ENCODE peak calls at places on chromosome 15, in ten cellular contexts. Y is HCT116, V is body of pancreas, E is tibial nerve, S is A549, U is esophagus squamous epithelium, C is IMR-90, G is GM12892, L is thyroid gland, J is GM12891. P is an unnamed sample.

GRCh38 chr15:75651810-75652543 is 4.3 kb downstream of the SNX33 start:
- DNase-seq in Y (no peak), V (no peak), E (no peak), S (no peak), U (no peak), C (no peak), G (no peak), L (no peak), J (no peak), P (no peak)

GRCh38 chr15:43930079-43930478 is 103.3 kb downstream of the WDR76 start:
- DNase-seq in Y (no peak), V (no peak), E (no peak), S (no peak), U (no peak), C (peak), G (no peak), L (peak), J (no peak), P (peak)

GRCh38 chr15:31303434-31304073 is 23.1 kb upstream of the KLF13 start:
- DNase-seq in Y (no peak), V (no peak), E (no peak), S (no peak), U (no peak), C (no peak), G (no peak), L (no peak), J (no peak), P (no peak)

GRCh38 chr15:97483232-97483631 is 477.3 kb upstream of the ARRDC4 start:
- DNase-seq in Y (no peak), V (no peak), E (no peak), S (no peak), U (no peak), C (no peak), G (no peak), L (no peak), J (no peak), P (no peak)

GRCh38 chr15:38533926-38534325 is 30.7 kb downstream of the RASGRP1 start:
- DNase-seq in Y (no peak), V (no peak), E (no peak), S (no peak), U (no peak), C (no peak), G (no peak), L (no peak), J (no peak), P (no peak)

GRCh38 chr15:28952666-28953491 is 67.1 kb downstream of the APBA2 start:
- DNase-seq in Y (no peak), V (no peak), E (no peak), S (no peak), U (no peak), C (no peak), G (no peak), L (no peak), J (no peak), P (no peak)

GRCh38 chr15:93089855-93090305 is 869 bp upstream of the RGMA start:
- DNase-seq in Y (no peak), V (peak), E (peak), S (no peak), U (no peak), C (no peak), G (no peak), L (no peak), J (no peak), P (no peak)

GRCh38 chr15:67090297-67091072 is 25.1 kb downstream of the SMAD3 start:
- DNase-seq in Y (no peak), V (no peak), E (no peak), S (no peak), U (no peak), C (no peak), G (no peak), L (no peak), J (no peak), P (no peak)

GRCh38 chr15:77004189-77004588 is 9.3 kb downstream of the PSTPIP1 start:
- DNase-seq in Y (no peak), V (peak), E (peak), S (no peak), U (no peak), C (no peak), G (no peak), L (no peak), J (no peak), P (no peak)

GRCh38 chr15:96321422-96322391 is 8.8 kb upstream of the NR2F2 start:
- DNase-seq in Y (no peak), V (peak), E (peak), S (no peak), U (no peak), C (peak), G (no peak), L (peak), J (no peak), P (no peak)

GRCh38 chr15:76161153-76162049 is 101.6 kb downstream of the TMEM266 start:
- DNase-seq in Y (no peak), V (peak), E (no peak), S (no peak), U (no peak), C (no peak), G (no peak), L (no peak), J (no peak), P (no peak)

GRCh38 chr15:50971542-50971941 is 63.1 kb downstream of the AP4E1 start:
- DNase-seq in Y (no peak), V (no peak), E (no peak), S (no peak), U (no peak), C (no peak), G (no peak), L (no peak), J (no peak), P (no peak)

GRCh38 chr15:83379574-83379973 is 67.6 kb upstream of the SH3GL3 start:
- DNase-seq in Y (peak), V (no peak), E (no peak), S (peak), U (no peak), C (no peak), G (no peak), L (no peak), J (no peak), P (peak)

GRCh38 chr15:63048986-63049665 is 6.6 kb downstream of the TPM1 start:
- DNase-seq in Y (no peak), V (peak), E (peak), S (peak), U (no peak), C (peak), G (no peak), L (peak), J (peak), P (no peak)

GRCh38 chr15:77865701-77866100 is 211.8 kb downstream of the TBC1D2B start:
- DNase-seq in Y (no peak), V (no peak), E (no peak), S (no peak), U (no peak), C (no peak), G (no peak), L (no peak), J (no peak), P (no peak)

GRCh38 chr15:41557673-41558399 is 1.2 kb upstream of the TYRO3 start:
- DNase-seq in Y (peak), V (peak), E (peak), S (peak), U (no peak), C (peak), G (peak), L (peak), J (peak), P (peak)

GRCh38 chr15:73127302-73127936 is 75.2 kb downstream of the NEO1 start:
- DNase-seq in Y (peak), V (peak), E (no peak), S (peak), U (no peak), C (peak), G (no peak), L (no peak), J (no peak), P (peak)

GRCh38 chr15:47415539-47415971 is 301.8 kb upstream of the SEMA6D start:
- DNase-seq in Y (no peak), V (no peak), E (no peak), S (no peak), U (no peak), C (peak), G (no peak), L (no peak), J (no peak), P (no peak)

GRCh38 chr15:65285291-65286068 is 1.2 kb downstream of the PARP16 start:
- DNase-seq in Y (no peak), V (no peak), E (no peak), S (no peak), U (no peak), C (peak), G (no peak), L (no peak), J (no peak), P (no peak)

GRCh38 chr15:65289261-65289854 is 2.7 kb upstream of the PARP16 start:
- DNase-seq in Y (no peak), V (no peak), E (no peak), S (no peak), U (no peak), C (no peak), G (no peak), L (no peak), J (no peak), P (no peak)

GRCh38 chr15:65287515-65287845 is 797 bp upstream of the PARP16 start:
- DNase-seq in Y (no peak), V (no peak), E (no peak), S (no peak), U (no peak), C (peak), G (no peak), L (no peak), J (no peak), P (no peak)

GRCh38 chr15:65286069-65286703 is 497 bp downstream of the PARP16 start:
- DNase-seq in Y (no peak), V (peak), E (no peak), S (peak), U (no peak), C (no peak), G (no peak), L (peak), J (peak), P (no peak)

DNA sequence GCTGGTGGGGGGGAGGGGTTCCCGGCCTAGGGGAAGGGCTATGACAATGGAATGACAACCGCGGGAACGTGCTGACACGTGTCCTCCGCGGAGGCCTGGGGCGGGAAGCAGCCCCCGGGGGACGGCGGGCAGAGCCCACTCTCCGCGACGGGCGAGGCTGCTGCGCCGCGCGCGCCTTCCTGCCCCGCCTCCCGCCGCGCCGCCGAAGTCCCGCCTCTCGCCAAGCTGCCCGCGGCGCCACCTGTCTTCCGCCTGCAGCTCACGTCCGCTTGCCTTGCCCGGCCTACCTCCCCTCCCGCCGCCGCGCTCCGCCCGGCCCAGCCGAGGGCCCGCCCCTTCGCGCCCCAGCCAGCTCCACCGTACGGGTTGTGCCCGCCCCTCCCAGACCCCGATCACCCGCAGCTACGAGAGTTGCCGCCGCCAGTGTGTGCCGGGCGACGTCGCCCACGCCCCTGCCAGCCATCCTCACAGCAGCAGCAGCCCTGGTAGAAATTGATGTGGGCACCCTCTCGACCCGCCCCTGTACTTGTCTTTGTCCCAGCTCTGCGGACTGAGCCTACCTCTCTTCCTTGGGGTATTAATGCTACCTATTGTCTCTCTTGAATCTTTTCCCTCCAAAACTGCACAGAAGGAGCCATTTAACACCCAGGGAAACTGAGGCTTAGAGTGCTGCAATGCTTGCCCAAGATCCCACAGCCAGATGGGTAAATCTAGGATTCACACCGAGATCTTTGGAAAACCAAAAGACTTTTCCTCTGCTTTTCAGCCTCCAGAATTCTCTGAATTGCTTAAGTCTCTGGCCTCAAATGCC is at the start of gene PARP16:
- DNase-seq in Y (peak), V (peak), E (peak), S (peak), U (peak), C (peak), G (peak), L (peak), J (peak), P (peak)
- TF ChIP-seq POLR2A in Y (peak), V (peak), E (peak), S (peak), U (peak), C (no peak), G (peak), L (peak), J (peak), P (peak)

GRCh38 chr15:101497017-101497416 is 7.5 kb upstream of the PCSK6 start:
- DNase-seq in Y (no peak), V (no peak), E (no peak), S (no peak), U (no peak), C (no peak), G (no peak), L (no peak), J (no peak), P (no peak)

GRCh38 chr15:101498731-101499480 is 9.4 kb upstream of the PCSK6 start:
- DNase-seq in Y (no peak), V (no peak), E (no peak), S (no peak), U (no peak), C (no peak), G (no peak), L (no peak), J (no peak), P (no peak)

GRCh38 chr15:101496198-101496986 is 6.9 kb upstream of the PCSK6 start:
- DNase-seq in Y (no peak), V (no peak), E (no peak), S (no peak), U (no peak), C (no peak), G (no peak), L (no peak), J (no peak), P (no peak)

GRCh38 chr15:101498076-101498730 is 8.7 kb upstream of the PCSK6 start:
- DNase-seq in Y (no peak), V (no peak), E (no peak), S (no peak), U (no peak), C (no peak), G (no peak), L (no peak), J (no peak), P (no peak)

DNA sequence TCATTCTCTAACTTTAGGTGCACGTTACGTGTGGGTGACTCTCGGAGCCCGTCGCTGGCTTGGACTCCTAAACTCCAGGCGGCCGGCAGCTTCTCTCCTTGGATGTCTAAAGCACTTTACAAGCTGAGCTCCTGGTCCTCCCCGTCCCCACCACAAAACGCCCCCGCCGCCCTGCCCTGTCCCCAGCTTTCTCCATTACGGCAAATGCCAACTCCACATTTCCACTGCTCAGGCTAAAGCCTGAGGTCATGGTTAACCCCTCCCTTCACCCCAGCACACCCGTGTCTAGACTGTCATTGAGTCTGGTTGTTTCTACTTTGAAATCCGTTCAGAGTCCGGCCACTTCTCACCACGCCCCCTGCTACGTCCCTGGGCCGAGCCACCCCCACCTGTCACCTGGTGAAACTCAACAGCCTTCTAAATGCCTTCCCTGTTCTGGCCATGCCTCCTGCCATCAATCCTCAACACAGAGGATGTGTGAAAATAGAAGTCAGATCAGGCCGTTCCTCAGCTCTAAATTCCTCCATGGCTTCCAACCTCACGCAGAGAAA is 8.1 kb upstream of the PCSK6 start:
- DNase-seq in Y (no peak), V (no peak), E (no peak), S (no peak), U (no peak), C (no peak), G (no peak), L (no peak), J (no peak), P (no peak)
- TF ChIP-seq POLR2A in Y (no peak), V (no peak), E (no peak), S (no peak), U (no peak), C (no peak), G (no peak), L (no peak), J (no peak), P (no peak)

GRCh38 chr15:56361978-56362377 is 3.2 kb upstream of the TEX9 start:
- DNase-seq in Y (no peak), V (no peak), E (no peak), S (no peak), U (no peak), C (no peak), G (no peak), L (no peak), J (no peak), P (no peak)

GRCh38 chr15:56369234-56369633 is 4.0 kb downstream of the TEX9 start:
- DNase-seq in Y (no peak), V (no peak), E (no peak), S (no peak), U (no peak), C (no peak), G (no peak), L (peak), J (no peak), P (no peak)

GRCh38 chr15:56366211-56366610 is 985 bp downstream of the TEX9 start:
- DNase-seq in Y (no peak), V (no peak), E (no peak), S (no peak), U (no peak), C (no peak), G (no peak), L (no peak), J (no peak), P (no peak)

GRCh38 chr15:56367156-56367555 is 1.9 kb downstream of the TEX9 start:
- DNase-seq in Y (no peak), V (no peak), E (no peak), S (no peak), U (no peak), C (no peak), G (no peak), L (no peak), J (no peak), P (no peak)

DNA sequence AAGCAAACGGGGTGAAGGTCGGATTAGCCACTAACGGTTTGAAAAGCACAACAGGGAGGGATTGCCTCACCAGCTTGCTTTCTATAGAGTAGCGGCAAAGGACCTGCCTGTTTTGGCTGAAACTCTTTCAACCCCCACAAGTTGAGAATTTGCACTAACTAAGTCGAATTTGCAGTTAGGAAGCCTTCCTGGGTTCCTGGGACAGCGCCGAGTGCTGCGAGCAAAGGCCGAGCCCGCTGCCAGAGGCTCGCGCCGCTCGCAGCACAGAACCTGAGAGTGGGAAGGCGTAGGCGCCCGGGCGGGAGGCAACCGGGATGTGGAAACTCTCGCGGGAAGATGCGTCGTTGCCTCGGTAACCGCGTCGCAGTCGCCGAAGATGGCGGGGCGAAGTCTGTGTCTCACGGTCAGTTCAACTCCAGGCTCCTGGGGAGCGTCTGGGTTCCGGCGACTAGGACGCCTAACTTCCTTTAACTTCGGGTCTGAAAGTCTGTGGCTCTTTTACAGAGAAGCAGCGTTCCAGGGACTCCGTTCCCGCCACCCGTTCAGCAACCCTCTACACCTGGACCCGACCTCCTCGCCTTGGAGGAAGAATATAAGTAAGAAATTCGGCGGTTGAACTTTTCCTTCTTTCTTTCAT is at the start of gene TEX9:
- DNase-seq in Y (peak), V (peak), E (peak), S (peak), U (peak), C (peak), G (peak), L (peak), J (peak), P (peak)
- TF ChIP-seq POLR2A in Y (peak), V (no peak), E (no peak), S (peak), U (peak), C (no peak), G (peak), L (peak), J (peak), P (peak)

GRCh38 chr15:40267670-40268069 is 15.2 kb downstream of the ANKRD63 start:
- DNase-seq in Y (no peak), V (no peak), E (no peak), S (no peak), U (no peak), C (no peak), G (no peak), L (no peak), J (no peak), P (no peak)

GRCh38 chr15:40264321-40265153 is 18.3 kb downstream of the ANKRD63 start:
- DNase-seq in Y (no peak), V (no peak), E (no peak), S (no peak), U (no peak), C (no peak), G (no peak), L (no peak), J (no peak), P (no peak)

GRCh38 chr15:40265875-40266274 is 17.0 kb downstream of the ANKRD63 start:
- DNase-seq in Y (no peak), V (no peak), E (no peak), S (no peak), U (no peak), C (no peak), G (no peak), L (no peak), J (no peak), P (no peak)

GRCh38 chr15:40265355-40265754 is 17.5 kb downstream of the ANKRD63 start:
- DNase-seq in Y (no peak), V (no peak), E (no peak), S (no peak), U (no peak), C (no peak), G (no peak), L (no peak), J (no peak), P (no peak)

DNA sequence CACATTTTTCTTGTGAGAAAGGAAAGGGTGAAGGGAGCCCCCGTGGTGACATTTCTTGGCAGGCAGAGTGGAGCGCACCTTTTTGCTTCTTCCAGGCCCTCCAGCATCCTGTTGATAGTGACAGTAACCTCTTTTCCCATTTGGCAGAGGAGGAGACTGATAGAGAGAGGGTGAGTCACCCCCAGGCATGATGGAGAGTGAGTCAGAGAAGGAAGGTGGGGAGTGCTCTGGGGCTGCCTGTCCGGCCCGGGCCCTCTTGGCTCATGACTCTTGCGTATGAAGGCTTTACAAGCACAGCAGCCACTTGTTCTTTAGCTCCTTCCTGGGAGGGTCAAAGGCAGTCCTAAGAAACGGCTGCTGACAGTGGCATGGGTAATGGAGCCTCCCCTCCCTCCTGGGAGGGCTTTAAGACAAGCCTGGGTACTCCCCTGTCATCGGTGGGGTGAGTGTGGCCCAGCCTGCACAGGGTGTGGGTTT is 16.0 kb downstream of the ANKRD63 start:
- DNase-seq in Y (peak), V (peak), E (peak), S (peak), U (no peak), C (peak), G (no peak), L (peak), J (no peak), P (peak)
- TF ChIP-seq POLR2A in Y (no peak), V (no peak), E (no peak), S (no peak), U (no peak), C (no peak), G (no peak), L (no peak), J (no peak), P (no peak)

GRCh38 chr15:85579957-85580694 is 199.7 kb downstream of the AKAP13 start:
- DNase-seq in Y (no peak), V (peak), E (peak), S (peak), U (no peak), C (no peak), G (no peak), L (no peak), J (no peak), P (no peak)
- TF ChIP-seq POLR2A in Y (no peak), V (peak), E (no peak), S (no peak), U (peak), C (no peak), G (no peak), L (no peak), J (no peak), P (no peak)

P was measured in H54.